ENCODE peak calls at places on chromosomes 16 and 17, in five cellular contexts. One of them, this sample, is unnamed.

GRCh38 chr16:83336630-83337029 is 471.1 kb upstream of the HSBP1 start:
- DNase-seq in H1: no peak
- DNase-seq in cardiac muscle cell: no peak
- DNase-seq in small intestine: no peak
- DNase-seq in colonic mucosa: no peak
- DNase-seq in this sample: no peak

GRCh38 chr16:75042423-75043174 is 43.8 kb downstream of the ZNRF1 start:
- DNase-seq in H1: no peak
- DNase-seq in cardiac muscle cell: no peak
- DNase-seq in small intestine: no peak
- DNase-seq in colonic mucosa: no peak
- DNase-seq in this sample: no peak

GRCh38 chr17:65227637-65228036 is 90.5 kb downstream of the RGS9 start:
- DNase-seq in H1: no peak
- DNase-seq in cardiac muscle cell: no peak
- DNase-seq in small intestine: no peak
- DNase-seq in colonic mucosa: no peak
- DNase-seq in this sample: no peak

GRCh38 chr16:22188267-22188594 is 17.8 kb upstream of the EEF2K start:
- DNase-seq in H1: no peak
- DNase-seq in cardiac muscle cell: no peak
- DNase-seq in small intestine: no peak
- DNase-seq in colonic mucosa: no peak
- DNase-seq in this sample: no peak

GRCh38 chr17:4950075-4950756 is 703 bp upstream of the ENO3 start:
- DNase-seq in H1: peak; percentile 77
- DNase-seq in cardiac muscle cell: peak; percentile 67
- DNase-seq in small intestine: peak; percentile 67
- DNase-seq in colonic mucosa: peak; percentile 80
- DNase-seq in this sample: no peak

GRCh38 chr16:87391324-87391949 is 699 bp upstream of the MAP1LC3B start:
- DNase-seq in H1: no peak
- DNase-seq in cardiac muscle cell: peak; percentile 56
- DNase-seq in small intestine: peak; percentile 56
- DNase-seq in colonic mucosa: peak; percentile 65
- DNase-seq in this sample: no peak

GRCh38 chr17:80152057-80152831 is 5.3 kb upstream of the EIF4A3 start:
- DNase-seq in H1: no peak
- DNase-seq in cardiac muscle cell: no peak
- DNase-seq in small intestine: no peak
- DNase-seq in colonic mucosa: no peak
- DNase-seq in this sample: no peak

GRCh38 chr17:75459590-75460267 is 3.3 kb downstream of the TMEM94 start:
- DNase-seq in H1: no peak
- DNase-seq in cardiac muscle cell: no peak
- DNase-seq in small intestine: peak; percentile 83
- DNase-seq in colonic mucosa: peak; percentile 81
- DNase-seq in this sample: no peak

GRCh38 chr16:31455601-31456314 is 3.5 kb upstream of the ARMC5 start:
- DNase-seq in H1: peak; percentile 73
- DNase-seq in cardiac muscle cell: peak; percentile 37
- DNase-seq in small intestine: no peak
- DNase-seq in colonic mucosa: no peak
- DNase-seq in this sample: no peak

GRCh38 chr17:49549691-49550678 is 25.7 kb upstream of the NXPH3 start:
- DNase-seq in H1: no peak
- DNase-seq in cardiac muscle cell: no peak
- DNase-seq in small intestine: no peak
- DNase-seq in colonic mucosa: no peak
- DNase-seq in this sample: no peak
- H3K4me3 ChIP-seq in H1: no peak overlapping the region
- H3K4me3 ChIP-seq in cardiac muscle cell: no peak overlapping the region
- H3K4me3 ChIP-seq in small intestine: no peak overlapping the region
- H3K4me3 ChIP-seq in colonic mucosa: no peak overlapping the region
- H3K4me3 ChIP-seq in this sample: no peak overlapping the region

GRCh38 chr17:50148226-50149098 is 2.0 kb downstream of the PPP1R9B start:
- DNase-seq in H1: no peak
- DNase-seq in cardiac muscle cell: no peak
- DNase-seq in small intestine: peak; percentile 71
- DNase-seq in colonic mucosa: peak; percentile 79
- DNase-seq in this sample: no peak

GRCh38 chr17:50150354-50151040 is at the start of gene PPP1R9B:
- DNase-seq in H1: no peak
- DNase-seq in cardiac muscle cell: no peak
- DNase-seq in small intestine: no peak
- DNase-seq in colonic mucosa: no peak
- DNase-seq in this sample: no peak

GRCh38 chr17:50151041-50151936 is 812 bp upstream of the PPP1R9B start:
- DNase-seq in H1: peak; percentile 90
- DNase-seq in cardiac muscle cell: peak; percentile 95
- DNase-seq in small intestine: peak; percentile 88
- DNase-seq in colonic mucosa: peak; percentile 94
- DNase-seq in this sample: no peak

GRCh38 chr17:50149099-50149424 is 1.4 kb downstream of the PPP1R9B start:
- DNase-seq in H1: no peak
- DNase-seq in cardiac muscle cell: no peak
- DNase-seq in small intestine: no peak
- DNase-seq in colonic mucosa: no peak
- DNase-seq in this sample: no peak

GRCh38 chr17:50149425-50150353 is 788 bp downstream of the PPP1R9B start:
- DNase-seq in H1: no peak
- DNase-seq in cardiac muscle cell: peak; percentile 78
- DNase-seq in small intestine: peak; percentile 73
- DNase-seq in colonic mucosa: no peak
- DNase-seq in this sample: no peak
- H3K4me1 ChIP-seq in H1: peaks cover 14% of the 10 kb centered on the region
- H3K4me1 ChIP-seq in cardiac muscle cell: peaks cover 21% of the 10 kb centered on the region
- H3K4me1 ChIP-seq in small intestine: peaks cover 3% of the 10 kb centered on the region
- H3K4me1 ChIP-seq in colonic mucosa: peaks cover 9% of the 10 kb centered on the region
- H3K4me1 ChIP-seq in this sample: peaks cover 5% of the 10 kb centered on the region

DNA sequence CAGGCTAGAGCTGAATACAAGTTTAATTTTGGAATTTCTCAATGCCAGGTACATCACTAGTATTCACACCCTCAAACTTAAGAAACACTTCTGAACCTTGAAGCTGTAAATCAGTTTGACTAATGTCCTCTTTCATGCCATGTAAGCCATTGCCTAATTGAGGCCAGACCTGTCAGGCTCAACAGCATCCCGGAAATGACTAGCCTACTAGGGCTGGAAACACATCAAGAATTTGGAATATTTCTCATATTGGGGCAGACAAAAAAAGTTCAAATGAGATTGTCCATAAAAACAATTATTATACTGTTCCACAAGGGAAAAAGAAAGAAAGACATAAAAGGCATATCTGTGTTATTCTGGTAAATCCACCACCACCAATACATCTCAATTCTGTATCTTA is 1.7 kb downstream of the USP32 start:
- DNase-seq in H1: no peak
- DNase-seq in cardiac muscle cell: no peak
- DNase-seq in small intestine: peak; percentile 10
- DNase-seq in colonic mucosa: no peak
- DNase-seq in this sample: no peak
- H3K27ac ChIP-seq in H1: no peak overlapping the region
- H3K27ac ChIP-seq in cardiac muscle cell: peak overlapping the region; percentile 95
- H3K27ac ChIP-seq in small intestine: no peak overlapping the region
- H3K27ac ChIP-seq in colonic mucosa: no peak overlapping the region
- H3K27ac ChIP-seq in this sample: no peak overlapping the region

GRCh38 chr16:50274771-50275415 is 8.5 kb downstream of the ADCY7 start:
- DNase-seq in H1: no peak
- DNase-seq in cardiac muscle cell: no peak
- DNase-seq in small intestine: no peak
- DNase-seq in colonic mucosa: no peak
- DNase-seq in this sample: no peak
- H3K4me3 ChIP-seq in H1: no peak overlapping the region
- H3K4me3 ChIP-seq in cardiac muscle cell: no peak overlapping the region
- H3K4me3 ChIP-seq in small intestine: peak overlapping the region; percentile 37
- H3K4me3 ChIP-seq in colonic mucosa: peak overlapping the region; percentile 22
- H3K4me3 ChIP-seq in this sample: no peak overlapping the region

GRCh38 chr16:977096-977701 is 4.4 kb upstream of the SOX8 start:
- DNase-seq in H1: no peak
- DNase-seq in cardiac muscle cell: no peak
- DNase-seq in small intestine: no peak
- DNase-seq in colonic mucosa: no peak
- DNase-seq in this sample: no peak

GRCh38 chr16:977896-978295 is 3.7 kb upstream of the SOX8 start:
- DNase-seq in H1: no peak
- DNase-seq in cardiac muscle cell: no peak
- DNase-seq in small intestine: no peak
- DNase-seq in colonic mucosa: no peak
- DNase-seq in this sample: no peak

GRCh38 chr16:975313-975690 is 4.5 kb upstream of the LMF1 start:
- DNase-seq in H1: no peak
- DNase-seq in cardiac muscle cell: no peak
- DNase-seq in small intestine: no peak
- DNase-seq in colonic mucosa: no peak
- DNase-seq in this sample: no peak

GRCh38 chr16:974606-975312 is 4.0 kb upstream of the LMF1 start:
- DNase-seq in H1: no peak
- DNase-seq in cardiac muscle cell: peak; percentile 75
- DNase-seq in small intestine: no peak
- DNase-seq in colonic mucosa: no peak
- DNase-seq in this sample: no peak

DNA sequence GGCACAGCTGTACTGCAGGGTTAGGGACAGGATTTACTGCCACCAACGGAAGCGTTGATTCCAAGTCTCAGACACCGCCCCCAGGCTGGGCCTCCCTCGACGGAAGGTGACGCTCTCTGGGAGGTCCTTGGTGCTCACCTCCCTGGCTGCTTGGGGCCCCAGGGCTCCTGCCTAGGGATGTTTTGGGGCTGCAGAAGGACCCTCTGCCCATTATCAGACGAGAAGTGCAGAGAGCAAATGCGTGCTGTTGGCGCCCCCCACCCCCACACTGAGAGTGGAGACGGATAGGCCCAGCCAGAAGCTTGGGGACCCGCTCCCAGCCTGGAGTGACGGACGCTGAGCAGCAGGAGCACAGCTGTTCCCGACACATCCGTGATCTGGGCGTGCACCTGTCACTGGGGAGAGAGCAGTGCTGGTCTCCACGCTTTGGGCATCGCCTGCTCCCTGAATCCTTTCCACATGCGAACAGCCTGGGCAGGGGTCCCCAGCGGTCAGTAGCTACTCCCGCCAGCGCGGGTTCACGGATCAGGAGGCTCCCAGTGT is 5.1 kb upstream of the SOX8 start:
- DNase-seq in H1: no peak
- DNase-seq in cardiac muscle cell: no peak
- DNase-seq in small intestine: no peak
- DNase-seq in colonic mucosa: no peak
- DNase-seq in this sample: no peak
- H3K4me1 ChIP-seq in H1: peaks cover 3% of the 10 kb centered on the region
- H3K4me1 ChIP-seq in cardiac muscle cell: peaks cover 22% of the 10 kb centered on the region
- H3K4me1 ChIP-seq in small intestine: no peaks in the 10 kb centered on the region
- H3K4me1 ChIP-seq in colonic mucosa: no peaks in the 10 kb centered on the region
- H3K4me1 ChIP-seq in this sample: peaks cover 3% of the 10 kb centered on the region

GRCh38 chr17:35765731-35766488 is 5.2 kb downstream of the C17orf50 start:
- DNase-seq in H1: no peak
- DNase-seq in cardiac muscle cell: no peak
- DNase-seq in small intestine: no peak
- DNase-seq in colonic mucosa: no peak
- DNase-seq in this sample: no peak

GRCh38 chr17:35765086-35765710 is 4.5 kb downstream of the C17orf50 start:
- DNase-seq in H1: no peak
- DNase-seq in cardiac muscle cell: no peak
- DNase-seq in small intestine: no peak
- DNase-seq in colonic mucosa: no peak
- DNase-seq in this sample: no peak

GRCh38 chr17:35761601-35762000 is 914 bp downstream of the C17orf50 start:
- DNase-seq in H1: no peak
- DNase-seq in cardiac muscle cell: no peak
- DNase-seq in small intestine: peak; percentile 44
- DNase-seq in colonic mucosa: no peak
- DNase-seq in this sample: no peak

GRCh38 chr17:35764123-35764991 is 3.7 kb downstream of the C17orf50 start:
- DNase-seq in H1: peak; percentile 96
- DNase-seq in cardiac muscle cell: peak; percentile 95
- DNase-seq in small intestine: peak; percentile 88
- DNase-seq in colonic mucosa: peak; percentile 89
- DNase-seq in this sample: peak; percentile 88

GRCh38 chr17:35763767-35764122 is 3.1 kb downstream of the C17orf50 start:
- DNase-seq in H1: no peak
- DNase-seq in cardiac muscle cell: no peak
- DNase-seq in small intestine: no peak
- DNase-seq in colonic mucosa: no peak
- DNase-seq in this sample: no peak
- H3K27ac ChIP-seq in H1: no peak overlapping the region
- H3K27ac ChIP-seq in cardiac muscle cell: no peak overlapping the region
- H3K27ac ChIP-seq in small intestine: no peak overlapping the region
- H3K27ac ChIP-seq in colonic mucosa: no peak overlapping the region
- H3K27ac ChIP-seq in this sample: no peak overlapping the region

DNA sequence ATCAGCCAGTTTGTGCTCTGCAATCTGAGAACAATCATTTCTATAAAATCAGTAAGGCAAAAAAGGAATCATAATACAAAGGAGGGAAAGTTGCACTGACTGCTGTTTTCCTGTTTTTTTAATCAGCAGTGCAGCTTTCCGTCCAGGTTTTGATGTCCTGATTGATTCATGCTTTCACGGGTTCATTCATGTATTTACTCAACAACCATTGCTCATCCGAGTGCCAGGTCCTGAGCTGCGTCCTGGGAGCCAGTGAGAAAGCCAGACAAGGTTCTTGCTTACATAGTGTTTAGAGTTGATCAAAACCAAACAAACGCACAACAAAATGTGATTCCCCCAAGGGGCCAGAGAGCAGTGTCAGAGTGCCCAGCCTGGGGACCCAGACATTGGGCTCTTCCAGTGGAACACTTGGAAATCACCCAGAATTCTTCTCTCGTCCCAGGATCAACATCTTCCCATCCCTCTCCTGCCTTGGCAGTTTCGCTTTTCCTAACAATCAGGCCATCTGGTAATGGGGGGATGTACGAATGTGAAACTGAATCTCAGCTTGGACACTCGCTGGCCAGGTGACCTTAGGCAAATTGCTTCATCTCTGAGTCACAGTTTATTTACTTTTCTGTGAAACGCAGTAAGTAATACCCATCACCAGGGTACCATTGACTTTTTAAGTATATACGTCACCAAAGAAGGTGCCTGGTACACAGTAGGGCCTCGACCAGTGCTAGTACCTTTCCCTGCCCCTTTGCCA is 13.3 kb upstream of the C1QL1 start:
- DNase-seq in H1: no peak
- DNase-seq in cardiac muscle cell: no peak
- DNase-seq in small intestine: no peak
- DNase-seq in colonic mucosa: no peak
- DNase-seq in this sample: no peak
- H3K4me3 ChIP-seq in H1: no peak overlapping the region
- H3K4me3 ChIP-seq in cardiac muscle cell: no peak overlapping the region
- H3K4me3 ChIP-seq in small intestine: no peak overlapping the region
- H3K4me3 ChIP-seq in colonic mucosa: no peak overlapping the region
- H3K4me3 ChIP-seq in this sample: no peak overlapping the region

This sample was measured in iPS DF 6.9.